ENCODE peak calls at places on chromosome 1, in four cellular contexts. O is progenitor cell of endocrine pancreas, W is skeletal muscle cell, U is GM10248. A is an unnamed sample.

GRCh38 chr1:237041795-237042466 is at the start of gene RYR2:
- DNase-seq in O (peak), W (no peak), U (peak), A (peak)

GRCh38 chr1:29958271-29958670 is 721.9 kb downstream of the PTPRU start:
- DNase-seq in O (no peak), W (no peak), U (no peak), A (no peak)

GRCh38 chr1:207219979-207220889 is 101.2 kb upstream of the CD55 start:
- DNase-seq in O (no peak), W (no peak), U (no peak), A (no peak)

GRCh38 chr1:216690593-216690992 is 32.6 kb downstream of the ESRRG start:
- DNase-seq in O (no peak), W (no peak), U (no peak), A (no peak)

GRCh38 chr1:240803151-240803550 is 191.2 kb upstream of the GREM2 start:
- DNase-seq in O (no peak), W (peak), U (no peak), A (no peak)

GRCh38 chr1:82114887-82115286 is 314.2 kb downstream of the ADGRL2 start:
- DNase-seq in O (no peak), W (no peak), U (no peak), A (no peak)

GRCh38 chr1:69221492-69221990 is 346.2 kb upstream of the LRRC7 start:
- DNase-seq in O (no peak), W (no peak), U (no peak), A (no peak)

GRCh38 chr1:145782166-145783099 is 41.5 kb downstream of the RNF115 start:
- DNase-seq in O (no peak), W (peak), U (no peak), A (no peak)

GRCh38 chr1:89547563-89548485 is 23.2 kb downstream of the LRRC8B start:
- DNase-seq in O (no peak), W (peak), U (no peak), A (no peak)

A was measured in G401.